ENCODE peak calls at places on chromosomes 16 and 17, in eight cellular contexts. G is mucosa of descending colon; X is LoVo; H is CD8-positive, alpha-beta T cell; P is AG08396; E is stimulated activated CD4-positive, alpha-beta T cell treated with anti-CD3 and anti-CD28 coated beads, Interleukin-2, amount 100 ng/mL, for 24 hours; V is heart left ventricle; A is effector CD4-positive, alpha-beta T cell. F is an unnamed sample.

GRCh38 chr17:8004899-8005298 is 2.5 kb downstream of the GUCY2D start:
- DNase-seq in P (peak; percentile 86), A (no peak), H (no peak), V (no peak), X (no peak), G (no peak), E (no peak), F (no peak)

GRCh38 chr17:11797803-11798202 is 199.5 kb downstream of the ZNF18 start:
- DNase-seq in E (no peak), V (no peak), G (no peak), A (no peak), H (no peak), P (no peak), X (no peak), F (no peak)

GRCh38 chr17:3963214-3964201 is 729 bp downstream of the ATP2A3 start:
- DNase-seq in H (peak; percentile 75), E (peak; percentile 58), V (no peak), P (no peak), A (peak; percentile 61), G (peak; percentile 75), X (no peak), F (peak; percentile 87)

GRCh38 chr17:4554441-4554996 is 665 bp downstream of the MYBBP1A start:
- DNase-seq in X (no peak), P (no peak), H (no peak), E (no peak), V (no peak), G (no peak), A (no peak), F (no peak)

GRCh38 chr16:75105306-75106061 is 11.1 kb downstream of the LDHD start:
- DNase-seq in P (peak; percentile 41), V (peak; percentile 70), H (no peak), A (no peak), X (no peak), G (no peak), E (no peak), F (peak; percentile 58)

GRCh38 chr16:84033251-84034195 is 9.1 kb downstream of the SLC38A8 start:
- DNase-seq in G (no peak), E (no peak), P (no peak), A (no peak), V (no peak), X (no peak), H (no peak), F (no peak)

GRCh38 chr17:15124746-15125145 is 140.4 kb downstream of the PMP22 start:
- DNase-seq in X (no peak), V (no peak), A (no peak), E (no peak), P (no peak), H (no peak), G (no peak), F (no peak)

GRCh38 chr16:77169650-77170236 is 21.2 kb upstream of the MON1B start:
- DNase-seq in G (no peak), P (no peak), E (peak; percentile 46), X (no peak), H (peak; percentile 28), V (peak; percentile 26), A (peak; percentile 13), F (peak; percentile 24)

GRCh38 chr17:80603380-80603779 is 58.7 kb downstream of the RPTOR start:
- DNase-seq in P (no peak), V (no peak), H (no peak), A (no peak), E (no peak), X (no peak), G (no peak), F (peak; percentile 21)

GRCh38 chr17:56674401-56674925 is 81.0 kb downstream of the NOG start:
- DNase-seq in X (no peak), H (no peak), P (no peak), E (no peak), A (no peak), G (no peak), V (no peak), F (no peak)

GRCh38 chr16:85995591-85996461 is 96.9 kb downstream of the IRF8 start:
- DNase-seq in P (no peak), G (no peak), X (no peak), H (no peak), E (peak; percentile 49), A (no peak), V (no peak), F (no peak)

GRCh38 chr16:15961060-15961511 is 11.7 kb downstream of the ABCC1 start:
- DNase-seq in G (no peak), X (no peak), A (peak; percentile 69), P (no peak), H (peak; percentile 69), V (no peak), E (peak; percentile 72), F (no peak)

GRCh38 chr16:19108409-19109287 is 5.1 kb upstream of the ITPRIPL2 start:
- DNase-seq in A (no peak), P (no peak), E (no peak), V (no peak), H (no peak), X (no peak), G (no peak), F (no peak)

GRCh38 chr16:81694494-81695285 is 84.4 kb upstream of the PLCG2 start:
- DNase-seq in H (no peak), E (no peak), G (no peak), A (no peak), X (no peak), P (no peak), V (peak; percentile 35), F (no peak)

GRCh38 chr16:58411736-58412614 is 19.7 kb downstream of the GINS3 start:
- DNase-seq in A (no peak), X (no peak), E (no peak), V (no peak), G (no peak), H (no peak), P (no peak), F (no peak)

GRCh38 chr17:78759203-78759968 is 22.7 kb downstream of the CYTH1 start:
- DNase-seq in H (peak; percentile 84), E (peak; percentile 69), A (peak; percentile 78), G (peak; percentile 63), P (no peak), X (no peak), V (peak; percentile 48), F (peak; percentile 66)